ENCODE peak calls at places on chromosomes 7 and 10, in five cellular contexts. D, M, Z, T and F are unnamed samples.

GRCh38 chr7:92135100-92135429 is 788 bp upstream of the CYP51A1 start:
- DNase-seq in D (no peak), M (peak), Z (peak), T (no peak), F (no peak)

GRCh38 chr7:31603076-31603475 is 83.9 kb upstream of the PPP1R17 start:
- DNase-seq in D (no peak), M (no peak), Z (no peak), T (no peak), F (no peak)

GRCh38 chr10:23804125-23804524 is 365.2 kb downstream of the OTUD1 start:
- DNase-seq in D (no peak), M (no peak), Z (no peak), T (no peak), F (no peak)

GRCh38 chr10:3510741-3511140 is 274.3 kb downstream of the KLF6 start:
- DNase-seq in D (no peak), M (no peak), Z (no peak), T (no peak), F (no peak)

GRCh38 chr10:23892296-23892695 is 316.6 kb upstream of the KIAA1217 start:
- DNase-seq in D (no peak), M (no peak), Z (no peak), T (no peak), F (no peak)

GRCh38 chr7:21371371-21371770 is 56.5 kb upstream of the SP4 start:
- DNase-seq in D (no peak), M (no peak), Z (no peak), T (no peak), F (no peak)

GRCh38 chr10:43236176-43236850 is 30.6 kb downstream of the RASGEF1A start:
- DNase-seq in D (no peak), M (no peak), Z (no peak), T (peak), F (no peak)

GRCh38 chr10:55629792-55630490 is 731.1 kb downstream of the ZWINT start:
- DNase-seq in D (no peak), M (no peak), Z (no peak), T (no peak), F (peak)

GRCh38 chr7:90817846-90818245 is 221.7 kb downstream of the CDK14 start:
- DNase-seq in D (no peak), M (no peak), Z (no peak), T (no peak), F (no peak)

GRCh38 chr7:30349170-30349569 is 64.8 kb downstream of the ZNRF2 start:
- DNase-seq in D (no peak), M (no peak), Z (no peak), T (no peak), F (no peak)

GRCh38 chr10:16987129-16987670 is 142.4 kb downstream of the CUBN start:
- DNase-seq in D (no peak), M (no peak), Z (no peak), T (no peak), F (no peak)
- H3K27ac ChIP-seq in D (peak), M (peak), Z (peak), T (peak), F (no peak)

DNA sequence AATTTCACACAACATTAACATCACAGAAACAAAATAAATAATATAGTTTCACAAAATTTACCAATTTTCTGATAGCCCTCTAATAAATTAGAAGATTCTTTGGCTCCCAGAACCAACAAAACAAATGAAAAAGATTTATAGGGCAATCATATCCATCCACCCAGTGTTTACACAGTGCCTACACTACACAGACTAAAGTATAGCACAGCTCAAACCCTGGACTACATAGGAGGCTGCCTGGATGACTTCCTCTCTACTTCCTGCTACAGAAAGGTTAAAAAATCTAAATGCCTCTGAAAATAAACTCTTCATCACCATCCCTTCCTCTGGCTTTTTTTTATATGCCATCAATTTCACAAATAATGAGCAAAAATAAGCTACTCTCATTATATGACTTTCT is 28.4 kb downstream of the MPP7 start:
- DNase-seq in D (no peak), M (no peak), Z (no peak), T (no peak), F (no peak)
- TF ChIP-seq POLR2AphosphoS5 in D (no peak), M (no peak), Z (no peak), T (no peak), F (no peak)

DNA sequence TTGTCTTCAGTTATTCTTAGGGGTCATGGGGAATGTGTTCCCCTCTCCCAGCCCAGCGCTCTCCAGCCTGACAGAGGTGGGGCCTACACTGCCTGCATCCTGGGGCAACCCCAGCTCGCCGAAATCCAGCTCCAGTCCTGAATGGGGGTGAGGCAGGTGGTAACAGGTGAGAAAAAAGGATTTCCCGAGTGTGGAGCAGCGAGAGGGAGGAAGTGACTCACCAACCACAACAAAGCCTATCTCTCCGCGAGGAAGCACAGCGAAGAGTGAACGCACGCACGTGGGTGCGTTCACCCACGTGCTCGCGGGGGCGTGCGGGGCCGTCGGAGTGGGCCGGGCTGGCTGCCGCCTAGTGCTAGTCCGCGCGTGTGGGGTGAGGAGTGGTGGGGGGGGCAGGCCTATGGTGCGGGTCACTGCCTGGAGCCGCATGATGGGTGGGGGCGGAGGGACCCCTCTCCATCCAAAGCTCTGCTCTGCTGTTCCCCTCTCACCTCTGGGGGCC is 855 bp upstream of the PALD1 start:
- DNase-seq in D (no peak), M (no peak), Z (peak), T (no peak), F (peak)
- TF ChIP-seq POLR2A in D (no peak), M (no peak), Z (no peak), T (no peak), F (no peak)

GRCh38 chr10:118738422-118738821 is 16.3 kb downstream of the CACUL1 start:
- DNase-seq in D (no peak), M (no peak), Z (no peak), T (no peak), F (no peak)
- H3K27ac ChIP-seq in D (peak), M (no peak), Z (peak), T (peak), F (peak)

GRCh38 chr7:39607865-39608264 is 15.5 kb upstream of the RALA start:
- DNase-seq in D (no peak), M (no peak), Z (no peak), T (no peak), F (no peak)

GRCh38 chr7:39609084-39609461 is 14.3 kb upstream of the RALA start:
- DNase-seq in D (no peak), M (no peak), Z (no peak), T (no peak), F (no peak)

GRCh38 chr7:39606941-39607340 is 16.4 kb upstream of the RALA start:
- DNase-seq in D (no peak), M (no peak), Z (no peak), T (no peak), F (no peak)

GRCh38 chr7:39608278-39608677 is 15.1 kb upstream of the RALA start:
- DNase-seq in D (no peak), M (no peak), Z (no peak), T (no peak), F (no peak)

DNA sequence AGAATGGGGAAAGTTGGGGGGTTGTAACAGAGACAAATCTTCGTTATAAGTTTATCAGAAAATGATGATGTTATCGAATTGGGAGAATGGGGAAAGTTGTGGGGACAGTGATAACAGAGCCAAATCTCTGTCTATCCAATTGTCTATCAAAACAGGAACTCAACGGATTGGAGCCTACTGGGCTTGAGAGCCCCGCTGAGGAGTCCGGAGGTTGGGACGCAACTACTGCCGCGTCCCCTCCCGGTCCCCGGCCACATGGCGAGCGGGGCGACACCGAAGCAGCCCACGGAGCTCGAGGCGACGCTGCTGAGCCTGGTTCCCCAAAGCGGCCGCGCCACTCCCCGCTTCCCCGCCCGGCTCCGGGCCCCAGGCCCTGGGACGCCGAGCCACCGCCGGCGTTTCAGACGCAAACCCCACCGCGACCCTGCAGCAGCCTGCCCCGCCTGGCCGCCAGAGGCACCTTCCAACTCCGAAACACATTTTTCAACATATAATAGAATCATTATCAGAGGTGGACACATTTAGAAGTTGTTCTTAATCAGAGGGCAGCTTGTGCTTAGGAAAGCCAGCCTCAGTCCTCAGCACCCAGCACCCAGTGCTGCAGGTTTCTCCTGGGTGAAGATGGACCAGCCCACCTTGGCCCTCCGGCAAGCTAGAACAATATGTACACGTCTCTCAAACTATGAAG is 13.8 kb upstream of the RALA start:
- DNase-seq in D (no peak), M (no peak), Z (no peak), T (no peak), F (peak)
- TF ChIP-seq POLR2AphosphoS5 in D (no peak), M (no peak), Z (no peak), T (no peak), F (no peak)

GRCh38 chr7:102464577-102465280 is at the start of the genes ALKBH4 and LRWD1:
- DNase-seq in D (peak), M (peak), Z (peak), T (peak), F (peak)
- TF ChIP-seq POLR2A in D (no peak), M (peak), Z (peak), T (peak), F (peak)

DNA sequence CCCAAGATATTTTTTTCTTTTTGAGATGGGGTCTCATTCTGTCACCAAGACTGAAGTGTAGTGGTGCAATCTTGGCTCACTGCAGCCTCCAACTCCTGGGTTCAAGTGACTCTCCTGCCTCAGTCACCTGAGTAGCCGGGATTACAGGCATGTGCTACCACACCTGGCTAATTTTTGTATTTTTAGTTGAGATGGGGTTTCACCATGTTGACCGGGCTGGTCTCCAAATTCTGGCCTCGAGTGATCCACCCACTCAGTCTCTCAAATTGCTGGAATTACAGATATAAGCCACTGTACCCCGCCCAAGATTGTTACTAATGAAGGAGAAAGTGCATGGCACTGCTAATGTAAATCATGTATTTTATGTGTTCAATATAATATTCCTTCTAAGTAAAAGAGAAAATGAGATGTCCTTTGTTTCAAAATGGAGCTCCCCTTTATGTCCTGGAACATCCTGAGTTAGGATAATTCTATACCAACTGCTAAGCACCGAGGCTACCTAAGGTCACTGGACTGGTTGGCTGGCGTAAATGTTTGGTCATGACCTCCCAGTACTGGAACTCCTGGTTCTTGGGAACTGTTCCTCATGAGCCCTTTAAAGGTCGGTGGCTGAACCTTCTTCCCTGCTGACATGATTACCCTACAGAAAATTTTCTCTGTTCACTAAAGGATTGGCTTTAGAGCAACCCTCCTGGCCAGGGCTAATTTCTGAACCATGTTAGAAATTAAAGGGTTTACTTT is 59.9 kb downstream of the SLC16A9 start:
- DNase-seq in D (no peak), M (no peak), Z (no peak), T (no peak), F (no peak)
- H3K27ac ChIP-seq in D (no peak), M (no peak), Z (no peak), T (no peak), F (no peak)

GRCh38 chr7:143384741-143385631 is 3.8 kb downstream of the ZYX start:
- DNase-seq in D (no peak), M (no peak), Z (no peak), T (peak), F (no peak)
- TF ChIP-seq POLR2AphosphoS5 in D (peak), M (no peak), Z (no peak), T (no peak), F (peak)

DNA sequence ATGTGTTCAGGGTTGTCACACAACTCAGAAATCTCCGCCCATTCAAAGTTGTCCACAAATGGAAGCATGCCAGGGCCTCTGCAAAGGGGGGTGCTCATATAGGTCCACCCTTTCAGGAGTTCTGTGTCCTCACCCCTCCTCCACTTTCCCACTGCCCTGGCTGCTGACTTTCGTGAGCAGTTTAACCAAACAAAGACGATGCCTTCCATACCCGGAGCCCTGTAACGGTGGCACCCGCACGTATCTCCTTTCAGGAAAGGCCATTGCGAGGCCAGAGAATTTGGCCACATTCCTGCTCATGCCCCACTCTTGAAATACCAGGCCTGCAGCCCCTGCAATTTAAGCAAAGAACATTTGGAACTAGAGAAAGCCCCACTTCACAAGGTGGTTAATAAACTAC is 1.4 kb downstream of the CPXM2 start:
- DNase-seq in D (no peak), M (no peak), Z (no peak), T (peak), F (no peak)
- TF ChIP-seq POLR2A in D (no peak), M (no peak), Z (no peak), T (peak), F (no peak)